ENCODE peak calls at places on chromosomes 13 and 19, in six cellular contexts. One of them, this sample, is unnamed.

GRCh38 chr13:23547000-23547590 is 23.1 kb upstream of the TNFRSF19 start:
- DNase-seq in B cell: no peak
- DNase-seq in islet precursor cell: peak; percentile 68
- DNase-seq in EH: peak; percentile 39
- DNase-seq in occipital lobe: no peak
- DNase-seq in type B pancreatic cell: no peak
- DNase-seq in this sample: peak; percentile 30

GRCh38 chr19:51689751-51690358 is 3.3 kb upstream of the SPACA6 start:
- DNase-seq in B cell: no peak
- DNase-seq in islet precursor cell: peak; percentile 97
- DNase-seq in EH: peak; percentile 50
- DNase-seq in occipital lobe: no peak
- DNase-seq in type B pancreatic cell: peak; percentile 82
- DNase-seq in this sample: peak; percentile 69

GRCh38 chr19:12425501-12426274 is 15.1 kb downstream of the ZNF443 start:
- DNase-seq in B cell: no peak
- DNase-seq in islet precursor cell: no peak
- DNase-seq in EH: no peak
- DNase-seq in occipital lobe: no peak
- DNase-seq in type B pancreatic cell: no peak
- DNase-seq in this sample: no peak

GRCh38 chr13:113187263-113187669 is 21.2 kb downstream of the PCID2 start:
- DNase-seq in B cell: no peak
- DNase-seq in islet precursor cell: peak; percentile 95
- DNase-seq in EH: peak; percentile 100
- DNase-seq in occipital lobe: peak; percentile 37
- DNase-seq in type B pancreatic cell: no peak
- DNase-seq in this sample: peak; percentile 84

GRCh38 chr19:1747285-1748114 is 5.8 kb upstream of the ONECUT3 start:
- DNase-seq in B cell: no peak
- DNase-seq in islet precursor cell: peak; percentile 84
- DNase-seq in EH: peak; percentile 87
- DNase-seq in occipital lobe: no peak
- DNase-seq in type B pancreatic cell: no peak
- DNase-seq in this sample: peak; percentile 81

GRCh38 chr19:41328818-41329220 is 18.8 kb downstream of the CCDC97 start:
- DNase-seq in B cell: no peak
- DNase-seq in islet precursor cell: no peak
- DNase-seq in EH: no peak
- DNase-seq in occipital lobe: no peak
- DNase-seq in type B pancreatic cell: no peak
- DNase-seq in this sample: no peak

GRCh38 chr13:113834496-113835200 is 29.2 kb downstream of the GAS6 start:
- DNase-seq in B cell: no peak
- DNase-seq in islet precursor cell: no peak
- DNase-seq in EH: no peak
- DNase-seq in occipital lobe: no peak
- DNase-seq in type B pancreatic cell: no peak
- DNase-seq in this sample: no peak

GRCh38 chr13:113927661-113928581 is 46.0 kb downstream of the C13orf46 start:
- DNase-seq in B cell: no peak
- DNase-seq in islet precursor cell: peak; percentile 49
- DNase-seq in EH: peak; percentile 100
- DNase-seq in occipital lobe: no peak
- DNase-seq in type B pancreatic cell: peak; percentile 63
- DNase-seq in this sample: peak; percentile 52

GRCh38 chr19:5926641-5927438 is 12.8 kb downstream of the CAPS start:
- DNase-seq in B cell: no peak
- DNase-seq in islet precursor cell: no peak
- DNase-seq in EH: peak; percentile 74
- DNase-seq in occipital lobe: no peak
- DNase-seq in type B pancreatic cell: no peak
- DNase-seq in this sample: peak; percentile 60

GRCh38 chr19:31675187-31675913 is 326.1 kb upstream of the TSHZ3 start:
- DNase-seq in B cell: no peak
- DNase-seq in islet precursor cell: peak; percentile 73
- DNase-seq in EH: peak; percentile 7
- DNase-seq in occipital lobe: no peak
- DNase-seq in type B pancreatic cell: no peak
- DNase-seq in this sample: no peak

GRCh38 chr19:43820098-43820860 is 6.8 kb upstream of the ZNF283 start:
- DNase-seq in B cell: no peak
- DNase-seq in islet precursor cell: no peak
- DNase-seq in EH: peak; percentile 51
- DNase-seq in occipital lobe: peak; percentile 43
- DNase-seq in type B pancreatic cell: no peak
- DNase-seq in this sample: no peak

GRCh38 chr19:37691881-37692504 is 27.6 kb downstream of the ZNF607 start:
- DNase-seq in B cell: peak; percentile 88
- DNase-seq in islet precursor cell: peak; percentile 91
- DNase-seq in EH: peak; percentile 70
- DNase-seq in occipital lobe: peak; percentile 86
- DNase-seq in type B pancreatic cell: peak; percentile 88
- DNase-seq in this sample: peak; percentile 90

GRCh38 chr13:113970810-113971470 is 2.9 kb downstream of the C13orf46 start:
- DNase-seq in B cell: no peak
- DNase-seq in islet precursor cell: no peak
- DNase-seq in EH: peak; percentile 28
- DNase-seq in occipital lobe: no peak
- DNase-seq in type B pancreatic cell: no peak
- DNase-seq in this sample: no peak

GRCh38 chr13:110921209-110921608 is 6.3 kb upstream of the ANKRD10 start:
- DNase-seq in B cell: no peak
- DNase-seq in islet precursor cell: no peak
- DNase-seq in EH: no peak
- DNase-seq in occipital lobe: no peak
- DNase-seq in type B pancreatic cell: no peak
- DNase-seq in this sample: no peak

GRCh38 chr13:31236211-31236786 is 36.5 kb downstream of the B3GLCT start:
- DNase-seq in B cell: no peak
- DNase-seq in islet precursor cell: no peak
- DNase-seq in EH: peak; percentile 55
- DNase-seq in occipital lobe: no peak
- DNase-seq in type B pancreatic cell: no peak
- DNase-seq in this sample: peak; percentile 72

GRCh38 chr19:55353803-55354697 is 469 bp downstream of the COX6B2 start:
- DNase-seq in B cell: peak; percentile 46
- DNase-seq in islet precursor cell: peak; percentile 82
- DNase-seq in EH: peak; percentile 66
- DNase-seq in occipital lobe: no peak
- DNase-seq in type B pancreatic cell: peak; percentile 75
- DNase-seq in this sample: peak; percentile 84

GRCh38 chr13:83827338-83827737 is 54.9 kb downstream of the SLITRK1 start:
- DNase-seq in B cell: no peak
- DNase-seq in islet precursor cell: no peak
- DNase-seq in EH: no peak
- DNase-seq in occipital lobe: no peak
- DNase-seq in type B pancreatic cell: no peak
- DNase-seq in this sample: no peak

GRCh38 chr13:107942030-107942617 is 273.2 kb downstream of the LIG4 start:
- DNase-seq in B cell: no peak
- DNase-seq in islet precursor cell: peak; percentile 53
- DNase-seq in EH: no peak
- DNase-seq in occipital lobe: no peak
- DNase-seq in type B pancreatic cell: no peak
- DNase-seq in this sample: peak; percentile 29

GRCh38 chr19:45999653-46000121 is 4.4 kb downstream of the CCDC61 start:
- DNase-seq in B cell: no peak
- DNase-seq in islet precursor cell: peak; percentile 82
- DNase-seq in EH: peak; percentile 44
- DNase-seq in occipital lobe: peak; percentile 34
- DNase-seq in type B pancreatic cell: no peak
- DNase-seq in this sample: peak; percentile 57

GRCh38 chr19:4380254-4380727 is 20.1 kb downstream of the SH3GL1 start:
- DNase-seq in B cell: peak; percentile 49
- DNase-seq in islet precursor cell: no peak
- DNase-seq in EH: no peak
- DNase-seq in occipital lobe: no peak
- DNase-seq in type B pancreatic cell: no peak
- DNase-seq in this sample: no peak

GRCh38 chr19:1259873-1260748 is 9.0 kb upstream of the CIRBP start:
- DNase-seq in B cell: peak; percentile 69
- DNase-seq in islet precursor cell: no peak
- DNase-seq in EH: peak; percentile 44
- DNase-seq in occipital lobe: no peak
- DNase-seq in type B pancreatic cell: no peak
- DNase-seq in this sample: no peak

This sample was measured in hepatocyte.